ENCODE peak calls at places on chromosomes 16 and 17, in eight cellular contexts. One of them, this sample, is unnamed.

GRCh38 chr17:17028059-17028877 is 14.0 kb upstream of the MPRIP start:
- DNase-seq in left lung: peak
- DNase-seq in transverse colon: peak
- DNase-seq in AG10803: peak
- DNase-seq in ascending aorta: no peak
- DNase-seq in thoracic aorta: no peak
- DNase-seq in IMR-90: peak
- DNase-seq in brain microvascular endothelial cell: peak
- DNase-seq in this sample: no peak

GRCh38 chr16:16107839-16108238 is 115.5 kb downstream of the ABCC6 start:
- DNase-seq in IMR-90: no peak
- DNase-seq in left lung: no peak
- DNase-seq in AG10803: no peak
- DNase-seq in brain microvascular endothelial cell: no peak
- DNase-seq in transverse colon: no peak
- DNase-seq in ascending aorta: no peak
- DNase-seq in thoracic aorta: no peak
- DNase-seq in this sample: no peak

GRCh38 chr17:17849147-17849820 is 12.5 kb upstream of the SREBF1 start:
- DNase-seq in IMR-90: no peak
- DNase-seq in thoracic aorta: peak
- DNase-seq in ascending aorta: peak
- DNase-seq in AG10803: peak
- DNase-seq in transverse colon: peak
- DNase-seq in brain microvascular endothelial cell: peak
- DNase-seq in left lung: peak
- DNase-seq in this sample: peak

GRCh38 chr17:32569171-32570080 is 82.6 kb downstream of the CDK5R1 start:
- DNase-seq in thoracic aorta: no peak
- DNase-seq in IMR-90: no peak
- DNase-seq in ascending aorta: no peak
- DNase-seq in transverse colon: no peak
- DNase-seq in left lung: no peak
- DNase-seq in AG10803: peak
- DNase-seq in brain microvascular endothelial cell: no peak
- DNase-seq in this sample: peak

GRCh38 chr17:66466933-66467367 is 164.5 kb downstream of the PRKCA start:
- DNase-seq in brain microvascular endothelial cell: peak
- DNase-seq in ascending aorta: no peak
- DNase-seq in transverse colon: peak
- DNase-seq in IMR-90: peak
- DNase-seq in AG10803: peak
- DNase-seq in thoracic aorta: no peak
- DNase-seq in left lung: no peak
- DNase-seq in this sample: peak

GRCh38 chr17:57694051-57694450 is 51.0 kb downstream of the CCDC182 start:
- DNase-seq in brain microvascular endothelial cell: no peak
- DNase-seq in transverse colon: no peak
- DNase-seq in IMR-90: no peak
- DNase-seq in left lung: no peak
- DNase-seq in thoracic aorta: no peak
- DNase-seq in ascending aorta: no peak
- DNase-seq in AG10803: no peak
- DNase-seq in this sample: no peak

GRCh38 chr16:20774703-20775362 is 11.0 kb downstream of the ACSM3 start:
- DNase-seq in left lung: peak
- DNase-seq in AG10803: peak
- DNase-seq in brain microvascular endothelial cell: peak
- DNase-seq in thoracic aorta: no peak
- DNase-seq in IMR-90: peak
- DNase-seq in ascending aorta: no peak
- DNase-seq in transverse colon: peak
- DNase-seq in this sample: peak

GRCh38 chr17:82065193-82065637 is 389 bp downstream of the DUS1L start:
- DNase-seq in left lung: peak
- DNase-seq in transverse colon: no peak
- DNase-seq in IMR-90: peak
- DNase-seq in thoracic aorta: no peak
- DNase-seq in brain microvascular endothelial cell: no peak
- DNase-seq in ascending aorta: no peak
- DNase-seq in AG10803: peak
- DNase-seq in this sample: peak

GRCh38 chr16:23914935-23915549 is 79.3 kb downstream of the PRKCB start:
- DNase-seq in thoracic aorta: no peak
- DNase-seq in AG10803: no peak
- DNase-seq in ascending aorta: no peak
- DNase-seq in transverse colon: no peak
- DNase-seq in brain microvascular endothelial cell: no peak
- DNase-seq in left lung: no peak
- DNase-seq in IMR-90: no peak
- DNase-seq in this sample: no peak

GRCh38 chr16:27678955-27679354 is 129.0 kb downstream of the KATNIP start:
- DNase-seq in left lung: no peak
- DNase-seq in AG10803: peak
- DNase-seq in transverse colon: no peak
- DNase-seq in thoracic aorta: no peak
- DNase-seq in ascending aorta: no peak
- DNase-seq in brain microvascular endothelial cell: no peak
- DNase-seq in IMR-90: no peak
- DNase-seq in this sample: no peak

GRCh38 chr17:27323538-27324212 is 29.8 kb downstream of the WSB1 start:
- DNase-seq in transverse colon: peak
- DNase-seq in brain microvascular endothelial cell: peak
- DNase-seq in ascending aorta: no peak
- DNase-seq in thoracic aorta: peak
- DNase-seq in left lung: peak
- DNase-seq in AG10803: peak
- DNase-seq in IMR-90: peak
- DNase-seq in this sample: no peak

GRCh38 chr16:54938351-54939346 is 8.0 kb downstream of the IRX5 start:
- DNase-seq in left lung: peak
- DNase-seq in IMR-90: no peak
- DNase-seq in AG10803: no peak
- DNase-seq in thoracic aorta: no peak
- DNase-seq in transverse colon: no peak
- DNase-seq in ascending aorta: no peak
- DNase-seq in brain microvascular endothelial cell: no peak
- DNase-seq in this sample: no peak

GRCh38 chr17:75454193-75454592 is 2.2 kb upstream of the TMEM94 start:
- DNase-seq in IMR-90: no peak
- DNase-seq in ascending aorta: no peak
- DNase-seq in AG10803: no peak
- DNase-seq in thoracic aorta: no peak
- DNase-seq in transverse colon: no peak
- DNase-seq in brain microvascular endothelial cell: no peak
- DNase-seq in left lung: no peak
- DNase-seq in this sample: no peak

GRCh38 chr16:89696598-89697128 is 4.8 kb downstream of the SPATA2L start:
- DNase-seq in transverse colon: peak
- DNase-seq in brain microvascular endothelial cell: no peak
- DNase-seq in thoracic aorta: no peak
- DNase-seq in AG10803: no peak
- DNase-seq in IMR-90: no peak
- DNase-seq in ascending aorta: no peak
- DNase-seq in left lung: peak
- DNase-seq in this sample: peak

GRCh38 chr16:5041604-5042133 is 7.9 kb upstream of the NAGPA start:
- DNase-seq in IMR-90: peak
- DNase-seq in transverse colon: no peak
- DNase-seq in thoracic aorta: no peak
- DNase-seq in brain microvascular endothelial cell: peak
- DNase-seq in AG10803: peak
- DNase-seq in ascending aorta: no peak
- DNase-seq in left lung: no peak
- DNase-seq in this sample: no peak

GRCh38 chr16:66703359-66704215 is 7.0 kb upstream of the CMTM4 start:
- DNase-seq in ascending aorta: no peak
- DNase-seq in brain microvascular endothelial cell: no peak
- DNase-seq in transverse colon: no peak
- DNase-seq in left lung: no peak
- DNase-seq in AG10803: peak
- DNase-seq in IMR-90: no peak
- DNase-seq in thoracic aorta: no peak
- DNase-seq in this sample: no peak

GRCh38 chr17:7007143-7007542 is 5.3 kb upstream of the RNASEK start:
- DNase-seq in ascending aorta: no peak
- DNase-seq in brain microvascular endothelial cell: no peak
- DNase-seq in IMR-90: no peak
- DNase-seq in transverse colon: no peak
- DNase-seq in AG10803: no peak
- DNase-seq in left lung: no peak
- DNase-seq in thoracic aorta: no peak
- DNase-seq in this sample: peak

GRCh38 chr16:70760221-70760620 is 40.7 kb downstream of the VAC14 start:
- DNase-seq in brain microvascular endothelial cell: no peak
- DNase-seq in transverse colon: no peak
- DNase-seq in IMR-90: no peak
- DNase-seq in thoracic aorta: no peak
- DNase-seq in ascending aorta: no peak
- DNase-seq in AG10803: peak
- DNase-seq in left lung: no peak
- DNase-seq in this sample: no peak

GRCh38 chr17:27239046-27239445 is 54.9 kb upstream of the WSB1 start:
- DNase-seq in brain microvascular endothelial cell: no peak
- DNase-seq in thoracic aorta: no peak
- DNase-seq in transverse colon: no peak
- DNase-seq in IMR-90: no peak
- DNase-seq in left lung: no peak
- DNase-seq in AG10803: no peak
- DNase-seq in ascending aorta: no peak
- DNase-seq in this sample: peak

GRCh38 chr16:16857603-16858283 is 478.8 kb downstream of the NPIPA7 start:
- DNase-seq in brain microvascular endothelial cell: no peak
- DNase-seq in ascending aorta: no peak
- DNase-seq in IMR-90: no peak
- DNase-seq in transverse colon: no peak
- DNase-seq in left lung: no peak
- DNase-seq in thoracic aorta: no peak
- DNase-seq in AG10803: no peak
- DNase-seq in this sample: no peak

GRCh38 chr16:89770367-89770766 is 46.1 kb downstream of the FANCA start:
- DNase-seq in AG10803: no peak
- DNase-seq in transverse colon: no peak
- DNase-seq in brain microvascular endothelial cell: no peak
- DNase-seq in IMR-90: no peak
- DNase-seq in left lung: no peak
- DNase-seq in thoracic aorta: no peak
- DNase-seq in ascending aorta: no peak
- DNase-seq in this sample: no peak

DNA sequence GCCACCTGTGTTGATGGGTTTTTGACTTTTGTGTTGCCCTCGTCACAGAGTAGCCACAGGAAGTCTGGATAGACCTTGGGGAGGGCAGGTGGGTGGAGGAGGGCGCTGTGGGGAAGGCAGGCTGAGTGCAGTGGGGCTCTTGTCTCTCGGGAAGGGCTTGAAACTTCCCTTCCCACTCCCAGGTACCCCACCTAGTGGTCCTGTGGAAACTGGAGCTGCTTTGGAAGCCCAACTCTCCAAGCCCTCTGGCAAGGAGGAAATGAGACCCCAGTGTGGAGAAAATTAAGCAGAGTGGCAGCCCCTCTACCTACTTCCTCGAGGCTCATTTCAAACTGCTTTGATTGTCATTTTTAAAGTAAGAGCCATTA is 9.2 kb downstream of the CA5A start:
- DNase-seq in transverse colon: no peak
- DNase-seq in brain microvascular endothelial cell: no peak
- DNase-seq in AG10803: no peak
- DNase-seq in IMR-90: no peak
- DNase-seq in ascending aorta: no peak
- DNase-seq in left lung: no peak
- DNase-seq in thoracic aorta: no peak
- DNase-seq in this sample: no peak
- TF ChIP-seq CTCF in transverse colon: no peak
- TF ChIP-seq CTCF in brain microvascular endothelial cell: peak
- TF ChIP-seq CTCF in AG10803: peak
- TF ChIP-seq CTCF in IMR-90: no peak
- TF ChIP-seq CTCF in ascending aorta: no peak
- TF ChIP-seq CTCF in left lung: no peak
- TF ChIP-seq CTCF in thoracic aorta: no peak
- TF ChIP-seq CTCF in this sample: no peak

GRCh38 chr16:86087011-86087453 is 188.1 kb downstream of the IRF8 start:
- DNase-seq in brain microvascular endothelial cell: no peak
- DNase-seq in transverse colon: no peak
- DNase-seq in thoracic aorta: no peak
- DNase-seq in IMR-90: no peak
- DNase-seq in AG10803: no peak
- DNase-seq in ascending aorta: no peak
- DNase-seq in left lung: peak
- DNase-seq in this sample: no peak
- TF ChIP-seq CTCF in brain microvascular endothelial cell: no peak
- TF ChIP-seq CTCF in transverse colon: no peak
- TF ChIP-seq CTCF in thoracic aorta: no peak
- TF ChIP-seq CTCF in IMR-90: no peak
- TF ChIP-seq CTCF in AG10803: no peak
- TF ChIP-seq CTCF in ascending aorta: no peak
- TF ChIP-seq CTCF in left lung: no peak
- TF ChIP-seq CTCF in this sample: no peak

GRCh38 chr16:65663774-65664173 is 541.9 kb upstream of the CDH11 start:
- DNase-seq in thoracic aorta: no peak
- DNase-seq in transverse colon: no peak
- DNase-seq in brain microvascular endothelial cell: no peak
- DNase-seq in ascending aorta: no peak
- DNase-seq in IMR-90: no peak
- DNase-seq in left lung: no peak
- DNase-seq in AG10803: peak
- DNase-seq in this sample: no peak

GRCh38 chr16:65661451-65661850 is 539.6 kb upstream of the CDH11 start:
- DNase-seq in thoracic aorta: no peak
- DNase-seq in ascending aorta: no peak
- DNase-seq in left lung: no peak
- DNase-seq in IMR-90: no peak
- DNase-seq in transverse colon: no peak
- DNase-seq in AG10803: no peak
- DNase-seq in brain microvascular endothelial cell: no peak
- DNase-seq in this sample: no peak

GRCh38 chr16:65662236-65662635 is 540.4 kb upstream of the CDH11 start:
- DNase-seq in AG10803: no peak
- DNase-seq in ascending aorta: no peak
- DNase-seq in thoracic aorta: no peak
- DNase-seq in brain microvascular endothelial cell: no peak
- DNase-seq in left lung: no peak
- DNase-seq in IMR-90: no peak
- DNase-seq in transverse colon: no peak
- DNase-seq in this sample: no peak

GRCh38 chr16:65666132-65666869 is 544.4 kb upstream of the CDH11 start:
- DNase-seq in left lung: no peak
- DNase-seq in brain microvascular endothelial cell: no peak
- DNase-seq in ascending aorta: no peak
- DNase-seq in thoracic aorta: no peak
- DNase-seq in AG10803: no peak
- DNase-seq in transverse colon: no peak
- DNase-seq in IMR-90: no peak
- DNase-seq in this sample: no peak

GRCh38 chr16:65667013-65667578 is 545.2 kb upstream of the CDH11 start:
- DNase-seq in IMR-90: peak
- DNase-seq in left lung: no peak
- DNase-seq in brain microvascular endothelial cell: peak
- DNase-seq in transverse colon: no peak
- DNase-seq in ascending aorta: no peak
- DNase-seq in AG10803: peak
- DNase-seq in thoracic aorta: no peak
- DNase-seq in this sample: no peak
- TF ChIP-seq CTCF in IMR-90: no peak
- TF ChIP-seq CTCF in left lung: no peak
- TF ChIP-seq CTCF in brain microvascular endothelial cell: peak
- TF ChIP-seq CTCF in transverse colon: no peak
- TF ChIP-seq CTCF in ascending aorta: no peak
- TF ChIP-seq CTCF in AG10803: peak
- TF ChIP-seq CTCF in thoracic aorta: no peak
- TF ChIP-seq CTCF in this sample: no peak

GRCh38 chr16:7976125-7976524 is 614.2 kb downstream of the TMEM114 start:
- DNase-seq in IMR-90: no peak
- DNase-seq in transverse colon: no peak
- DNase-seq in ascending aorta: no peak
- DNase-seq in thoracic aorta: no peak
- DNase-seq in AG10803: no peak
- DNase-seq in brain microvascular endothelial cell: no peak
- DNase-seq in left lung: no peak
- DNase-seq in this sample: no peak
- TF ChIP-seq CTCF in IMR-90: no peak
- TF ChIP-seq CTCF in transverse colon: no peak
- TF ChIP-seq CTCF in ascending aorta: no peak
- TF ChIP-seq CTCF in thoracic aorta: no peak
- TF ChIP-seq CTCF in AG10803: no peak
- TF ChIP-seq CTCF in brain microvascular endothelial cell: no peak
- TF ChIP-seq CTCF in left lung: no peak
- TF ChIP-seq CTCF in this sample: no peak

This sample was measured in activated CD8-positive, alpha-beta T cell treated with anti-CD3 and anti-CD28 coated beads for 36 hours.